ENCODE peak calls at places on chromosome 1, in ten cellular contexts. One of them, this sample, is unnamed.

GRCh38 chr1:84758968-84759491 is 68.8 kb upstream of the SSX2IP start:
- DNase-seq in body of pancreas: peak
- DNase-seq in OCI-LY7: no peak
- DNase-seq in HCT116: no peak
- DNase-seq in right lobe of liver: no peak
- DNase-seq in colonic mucosa: no peak
- DNase-seq in heart left ventricle: peak
- DNase-seq in heart right ventricle: no peak
- DNase-seq in left lung: no peak
- DNase-seq in left ventricle myocardium inferior: no peak
- DNase-seq in this sample: no peak

GRCh38 chr1:115251340-115251748 is 86.7 kb downstream of the NGF start:
- DNase-seq in body of pancreas: no peak
- DNase-seq in OCI-LY7: no peak
- DNase-seq in HCT116: no peak
- DNase-seq in right lobe of liver: no peak
- DNase-seq in colonic mucosa: no peak
- DNase-seq in heart left ventricle: no peak
- DNase-seq in heart right ventricle: no peak
- DNase-seq in left lung: no peak
- DNase-seq in left ventricle myocardium inferior: no peak
- DNase-seq in this sample: no peak

GRCh38 chr1:230127105-230128054 is 60.3 kb downstream of the GALNT2 start:
- DNase-seq in body of pancreas: no peak
- DNase-seq in OCI-LY7: no peak
- DNase-seq in HCT116: no peak
- DNase-seq in right lobe of liver: no peak
- DNase-seq in colonic mucosa: no peak
- DNase-seq in heart left ventricle: no peak
- DNase-seq in heart right ventricle: no peak
- DNase-seq in left lung: no peak
- DNase-seq in left ventricle myocardium inferior: no peak
- DNase-seq in this sample: no peak

GRCh38 chr1:117930484-117930883 is 945 bp downstream of the WDR3 start:
- DNase-seq in body of pancreas: no peak
- DNase-seq in OCI-LY7: no peak
- DNase-seq in HCT116: no peak
- DNase-seq in right lobe of liver: no peak
- DNase-seq in colonic mucosa: no peak
- DNase-seq in heart left ventricle: no peak
- DNase-seq in heart right ventricle: no peak
- DNase-seq in left lung: no peak
- DNase-seq in left ventricle myocardium inferior: no peak
- DNase-seq in this sample: no peak

GRCh38 chr1:30378991-30379581 is 344.3 kb downstream of the MATN1 start:
- DNase-seq in body of pancreas: no peak
- DNase-seq in OCI-LY7: peak
- DNase-seq in HCT116: no peak
- DNase-seq in right lobe of liver: no peak
- DNase-seq in colonic mucosa: no peak
- DNase-seq in heart left ventricle: no peak
- DNase-seq in heart right ventricle: no peak
- DNase-seq in left lung: no peak
- DNase-seq in left ventricle myocardium inferior: no peak
- DNase-seq in this sample: peak

GRCh38 chr1:215932558-215932957 is 365.5 kb downstream of the KCTD3 start:
- DNase-seq in body of pancreas: no peak
- DNase-seq in OCI-LY7: no peak
- DNase-seq in HCT116: no peak
- DNase-seq in right lobe of liver: no peak
- DNase-seq in colonic mucosa: no peak
- DNase-seq in heart left ventricle: no peak
- DNase-seq in heart right ventricle: no peak
- DNase-seq in left lung: no peak
- DNase-seq in left ventricle myocardium inferior: no peak
- DNase-seq in this sample: no peak

GRCh38 chr1:73947009-73947408 is 251.0 kb downstream of the LRRIQ3 start:
- DNase-seq in body of pancreas: peak
- DNase-seq in OCI-LY7: no peak
- DNase-seq in HCT116: no peak
- DNase-seq in right lobe of liver: no peak
- DNase-seq in colonic mucosa: no peak
- DNase-seq in heart left ventricle: no peak
- DNase-seq in heart right ventricle: no peak
- DNase-seq in left lung: no peak
- DNase-seq in left ventricle myocardium inferior: no peak
- DNase-seq in this sample: no peak

GRCh38 chr1:230165526-230165925 is 98.5 kb downstream of the GALNT2 start:
- DNase-seq in body of pancreas: peak
- DNase-seq in OCI-LY7: no peak
- DNase-seq in HCT116: no peak
- DNase-seq in right lobe of liver: no peak
- DNase-seq in colonic mucosa: no peak
- DNase-seq in heart left ventricle: peak
- DNase-seq in heart right ventricle: no peak
- DNase-seq in left lung: no peak
- DNase-seq in left ventricle myocardium inferior: no peak
- DNase-seq in this sample: no peak

GRCh38 chr1:110206261-110206660 is 3.9 kb upstream of the KCNC4 start:
- DNase-seq in body of pancreas: no peak
- DNase-seq in OCI-LY7: no peak
- DNase-seq in HCT116: no peak
- DNase-seq in right lobe of liver: no peak
- DNase-seq in colonic mucosa: no peak
- DNase-seq in heart left ventricle: no peak
- DNase-seq in heart right ventricle: no peak
- DNase-seq in left lung: no peak
- DNase-seq in left ventricle myocardium inferior: no peak
- DNase-seq in this sample: no peak

GRCh38 chr1:15526021-15526489 is 593 bp upstream of the DNAJC16 start:
- DNase-seq in body of pancreas: no peak
- DNase-seq in OCI-LY7: peak
- DNase-seq in HCT116: no peak
- DNase-seq in right lobe of liver: no peak
- DNase-seq in colonic mucosa: peak
- DNase-seq in heart left ventricle: no peak
- DNase-seq in heart right ventricle: no peak
- DNase-seq in left lung: no peak
- DNase-seq in left ventricle myocardium inferior: no peak
- DNase-seq in this sample: no peak

GRCh38 chr1:208528577-208529240 is 284.5 kb upstream of the PLXNA2 start:
- DNase-seq in body of pancreas: no peak
- DNase-seq in OCI-LY7: no peak
- DNase-seq in HCT116: no peak
- DNase-seq in right lobe of liver: no peak
- DNase-seq in colonic mucosa: no peak
- DNase-seq in heart left ventricle: no peak
- DNase-seq in heart right ventricle: no peak
- DNase-seq in left lung: no peak
- DNase-seq in left ventricle myocardium inferior: no peak
- DNase-seq in this sample: no peak

GRCh38 chr1:240344918-240345317 is 253.2 kb downstream of the FMN2 start:
- DNase-seq in body of pancreas: no peak
- DNase-seq in OCI-LY7: no peak
- DNase-seq in HCT116: no peak
- DNase-seq in right lobe of liver: no peak
- DNase-seq in colonic mucosa: no peak
- DNase-seq in heart left ventricle: no peak
- DNase-seq in heart right ventricle: no peak
- DNase-seq in left lung: no peak
- DNase-seq in left ventricle myocardium inferior: no peak
- DNase-seq in this sample: no peak
- H3K27ac ChIP-seq in body of pancreas: no peak
- H3K27ac ChIP-seq in OCI-LY7: no peak
- H3K27ac ChIP-seq in HCT116: no peak
- H3K27ac ChIP-seq in right lobe of liver: no peak
- H3K27ac ChIP-seq in colonic mucosa: no peak
- H3K27ac ChIP-seq in heart left ventricle: no peak
- H3K27ac ChIP-seq in heart right ventricle: no peak
- H3K27ac ChIP-seq in left lung: no peak
- H3K27ac ChIP-seq in left ventricle myocardium inferior: no peak
- H3K27ac ChIP-seq in this sample: no peak

DNA sequence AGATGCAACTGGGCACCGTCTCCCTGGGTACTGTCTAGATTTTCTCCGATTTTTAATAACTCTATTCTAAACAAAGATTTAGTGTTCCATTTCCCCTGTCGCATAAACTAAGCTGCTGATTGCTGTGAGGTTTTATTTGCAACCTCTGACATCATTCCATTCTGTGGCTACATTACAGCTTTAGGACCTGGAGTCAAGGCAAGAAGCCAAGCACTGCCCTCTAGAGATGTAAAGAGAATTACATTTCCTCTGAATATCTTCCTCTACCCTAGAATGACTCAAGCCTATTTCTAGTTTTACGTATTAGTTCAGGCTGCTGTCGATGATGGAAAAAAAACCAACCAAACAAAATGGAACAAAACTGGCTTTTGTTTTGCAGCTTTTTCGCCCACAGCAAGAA is 130.2 kb upstream of the MAP1LC3C start:
- DNase-seq in body of pancreas: no peak
- DNase-seq in OCI-LY7: peak
- DNase-seq in HCT116: peak
- DNase-seq in right lobe of liver: no peak
- DNase-seq in colonic mucosa: no peak
- DNase-seq in heart left ventricle: no peak
- DNase-seq in heart right ventricle: no peak
- DNase-seq in left lung: no peak
- DNase-seq in left ventricle myocardium inferior: no peak
- DNase-seq in this sample: no peak
- TF ChIP-seq CTCF in body of pancreas: no peak
- TF ChIP-seq CTCF in OCI-LY7: peak
- TF ChIP-seq CTCF in HCT116: peak
- TF ChIP-seq CTCF in right lobe of liver: no peak
- TF ChIP-seq CTCF in colonic mucosa: no peak
- TF ChIP-seq CTCF in heart left ventricle: peak
- TF ChIP-seq CTCF in heart right ventricle: no peak
- TF ChIP-seq CTCF in left lung: no peak
- TF ChIP-seq CTCF in left ventricle myocardium inferior: no peak
- TF ChIP-seq CTCF in this sample: no peak

DNA sequence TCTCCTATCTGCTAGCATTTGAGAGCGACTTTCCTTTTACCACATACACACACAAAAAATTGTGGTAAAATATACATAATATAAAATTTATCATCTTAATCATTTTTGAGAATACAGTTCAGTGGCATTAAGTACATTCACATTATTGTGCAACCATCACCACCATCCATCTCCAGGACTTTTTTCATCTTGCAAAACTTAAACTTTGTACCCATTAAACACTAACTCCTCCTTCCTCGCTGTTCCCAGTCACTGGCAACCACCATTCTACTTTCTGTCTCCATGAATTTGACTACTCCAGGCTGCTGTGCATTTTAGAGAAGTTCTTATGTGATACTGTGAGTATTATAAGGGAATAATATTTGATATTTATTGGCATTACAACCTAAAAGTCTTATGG is 181.3 kb downstream of the C1orf21 start:
- DNase-seq in body of pancreas: no peak
- DNase-seq in OCI-LY7: no peak
- DNase-seq in HCT116: no peak
- DNase-seq in right lobe of liver: no peak
- DNase-seq in colonic mucosa: no peak
- DNase-seq in heart left ventricle: no peak
- DNase-seq in heart right ventricle: no peak
- DNase-seq in left lung: no peak
- DNase-seq in left ventricle myocardium inferior: no peak
- DNase-seq in this sample: no peak
- H3K27ac ChIP-seq in body of pancreas: no peak
- H3K27ac ChIP-seq in OCI-LY7: no peak
- H3K27ac ChIP-seq in HCT116: no peak
- H3K27ac ChIP-seq in right lobe of liver: no peak
- H3K27ac ChIP-seq in colonic mucosa: no peak
- H3K27ac ChIP-seq in heart left ventricle: no peak
- H3K27ac ChIP-seq in heart right ventricle: no peak
- H3K27ac ChIP-seq in left lung: no peak
- H3K27ac ChIP-seq in left ventricle myocardium inferior: no peak
- H3K27ac ChIP-seq in this sample: no peak

GRCh38 chr1:54487571-54488050 is 60.4 kb upstream of the ACOT11 start:
- DNase-seq in body of pancreas: peak
- DNase-seq in OCI-LY7: no peak
- DNase-seq in HCT116: no peak
- DNase-seq in right lobe of liver: peak
- DNase-seq in colonic mucosa: peak
- DNase-seq in heart left ventricle: peak
- DNase-seq in heart right ventricle: peak
- DNase-seq in left lung: no peak
- DNase-seq in left ventricle myocardium inferior: peak
- DNase-seq in this sample: no peak

GRCh38 chr1:54488831-54489626 is 59.0 kb upstream of the ACOT11 start:
- DNase-seq in body of pancreas: peak
- DNase-seq in OCI-LY7: peak
- DNase-seq in HCT116: peak
- DNase-seq in right lobe of liver: peak
- DNase-seq in colonic mucosa: peak
- DNase-seq in heart left ventricle: peak
- DNase-seq in heart right ventricle: peak
- DNase-seq in left lung: peak
- DNase-seq in left ventricle myocardium inferior: peak
- DNase-seq in this sample: peak

GRCh38 chr1:54486864-54487263 is 61.2 kb upstream of the ACOT11 start:
- DNase-seq in body of pancreas: no peak
- DNase-seq in OCI-LY7: peak
- DNase-seq in HCT116: no peak
- DNase-seq in right lobe of liver: no peak
- DNase-seq in colonic mucosa: peak
- DNase-seq in heart left ventricle: no peak
- DNase-seq in heart right ventricle: no peak
- DNase-seq in left lung: no peak
- DNase-seq in left ventricle myocardium inferior: no peak
- DNase-seq in this sample: no peak

GRCh38 chr1:54489627-54490240 is 58.3 kb upstream of the ACOT11 start:
- DNase-seq in body of pancreas: no peak
- DNase-seq in OCI-LY7: no peak
- DNase-seq in HCT116: no peak
- DNase-seq in right lobe of liver: no peak
- DNase-seq in colonic mucosa: no peak
- DNase-seq in heart left ventricle: no peak
- DNase-seq in heart right ventricle: no peak
- DNase-seq in left lung: no peak
- DNase-seq in left ventricle myocardium inferior: no peak
- DNase-seq in this sample: no peak

DNA sequence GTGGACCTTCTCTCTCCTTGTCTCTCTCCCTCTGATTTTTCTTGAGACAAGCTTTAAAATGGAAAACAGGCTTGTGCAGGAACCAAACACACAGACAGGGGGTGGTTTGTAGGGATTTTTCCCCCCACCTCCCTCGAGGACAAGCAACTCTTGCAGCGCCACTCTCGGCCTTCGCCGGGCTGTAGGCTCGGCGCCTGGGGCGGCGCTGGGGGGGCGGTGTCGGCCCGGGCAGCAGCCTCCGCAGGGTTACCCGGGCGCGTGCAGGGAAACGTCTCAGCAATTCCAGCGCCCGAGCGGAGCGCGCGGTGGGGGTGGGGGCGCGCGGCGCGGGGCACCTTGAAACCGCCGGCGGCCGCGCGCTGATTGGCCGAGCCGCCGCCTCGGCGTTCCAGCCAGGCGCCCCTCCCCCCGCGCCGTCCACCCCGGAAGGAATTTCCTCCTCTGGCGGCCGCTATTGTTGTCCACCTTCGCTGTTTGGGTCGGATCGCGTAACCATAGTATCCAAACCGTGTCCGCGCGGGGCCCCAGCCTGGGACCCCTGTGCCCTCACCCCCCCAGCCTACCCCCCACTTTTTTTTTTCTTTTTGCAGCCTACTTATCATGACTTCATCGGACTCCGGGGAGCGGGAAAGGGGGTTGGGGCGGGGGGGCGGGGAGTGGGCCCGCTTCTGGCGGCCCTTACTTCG is 59.8 kb upstream of the ACOT11 start:
- DNase-seq in body of pancreas: peak
- DNase-seq in OCI-LY7: peak
- DNase-seq in HCT116: peak
- DNase-seq in right lobe of liver: peak
- DNase-seq in colonic mucosa: peak
- DNase-seq in heart left ventricle: peak
- DNase-seq in heart right ventricle: peak
- DNase-seq in left lung: peak
- DNase-seq in left ventricle myocardium inferior: peak
- DNase-seq in this sample: peak
- TF ChIP-seq CTCF in body of pancreas: no peak
- TF ChIP-seq CTCF in OCI-LY7: peak
- TF ChIP-seq CTCF in HCT116: no peak
- TF ChIP-seq CTCF in right lobe of liver: peak
- TF ChIP-seq CTCF in colonic mucosa: no peak
- TF ChIP-seq CTCF in heart left ventricle: peak
- TF ChIP-seq CTCF in heart right ventricle: peak
- TF ChIP-seq CTCF in left lung: no peak
- TF ChIP-seq CTCF in left ventricle myocardium inferior: no peak
- TF ChIP-seq CTCF in this sample: no peak

This sample was measured in coronary artery.